ENCODE peak calls at places on chromosomes 4 and X, in nine cellular contexts. One of them, this sample, is unnamed.
A peak's percentile ranks its signal among the peaks of the same experiment; 100 is the strongest.

GRCh38 chr4:103137446-103137827 is 37.8 kb upstream of the BDH2 start:
- DNase-seq in heart right ventricle: no peak
- DNase-seq in RCC 7860: no peak
- DNase-seq in OCI-LY7: no peak
- DNase-seq in KBM-7: no peak
- DNase-seq in caudate nucleus: no peak
- DNase-seq in RPMI8226: no peak
- DNase-seq in T-cell: no peak
- DNase-seq in GM23248: peak; percentile 20
- DNase-seq in this sample: no peak

GRCh38 chr4:65416875-65417274 is 253.4 kb downstream of the EPHA5 start:
- DNase-seq in heart right ventricle: peak; percentile 51
- DNase-seq in RCC 7860: no peak
- DNase-seq in OCI-LY7: no peak
- DNase-seq in KBM-7: no peak
- DNase-seq in caudate nucleus: no peak
- DNase-seq in RPMI8226: peak; percentile 87
- DNase-seq in T-cell: no peak
- DNase-seq in GM23248: no peak
- DNase-seq in this sample: no peak

GRCh38 chr4:116101321-116101720 is 984.1 kb downstream of the TRAM1L1 start:
- DNase-seq in heart right ventricle: no peak
- DNase-seq in RCC 7860: no peak
- DNase-seq in OCI-LY7: no peak
- DNase-seq in KBM-7: no peak
- DNase-seq in caudate nucleus: no peak
- DNase-seq in RPMI8226: no peak
- DNase-seq in T-cell: no peak
- DNase-seq in GM23248: no peak
- DNase-seq in this sample: no peak

GRCh38 chr4:176837176-176837915 is 44.6 kb upstream of the VEGFC start:
- DNase-seq in heart right ventricle: no peak
- DNase-seq in RCC 7860: no peak
- DNase-seq in OCI-LY7: no peak
- DNase-seq in KBM-7: no peak
- DNase-seq in caudate nucleus: no peak
- DNase-seq in RPMI8226: no peak
- DNase-seq in T-cell: no peak
- DNase-seq in GM23248: peak; percentile 11
- DNase-seq in this sample: no peak

GRCh38 chr4:186144596-186145569 is 40.4 kb downstream of the FAM149A start:
- DNase-seq in heart right ventricle: peak; percentile 51
- DNase-seq in RCC 7860: peak; percentile 8
- DNase-seq in OCI-LY7: no peak
- DNase-seq in KBM-7: peak; percentile 56
- DNase-seq in caudate nucleus: no peak
- DNase-seq in RPMI8226: no peak
- DNase-seq in T-cell: no peak
- DNase-seq in GM23248: peak; percentile 76
- DNase-seq in this sample: no peak

GRCh38 chr4:170138580-170139194 is 48.9 kb upstream of the AADAT start:
- DNase-seq in heart right ventricle: peak; percentile 67
- DNase-seq in RCC 7860: peak; percentile 55
- DNase-seq in OCI-LY7: peak; percentile 62
- DNase-seq in KBM-7: peak; percentile 88
- DNase-seq in caudate nucleus: peak; percentile 39
- DNase-seq in RPMI8226: peak; percentile 68
- DNase-seq in T-cell: peak; percentile 30
- DNase-seq in GM23248: peak; percentile 76
- DNase-seq in this sample: peak; percentile 36

GRCh38 chr4:159206427-159206871 is 103.6 kb downstream of the RAPGEF2 start:
- DNase-seq in heart right ventricle: no peak
- DNase-seq in RCC 7860: no peak
- DNase-seq in OCI-LY7: no peak
- DNase-seq in KBM-7: no peak
- DNase-seq in caudate nucleus: no peak
- DNase-seq in RPMI8226: no peak
- DNase-seq in T-cell: no peak
- DNase-seq in GM23248: no peak
- DNase-seq in this sample: no peak

GRCh38 chr4:90281956-90282355 is 154.8 kb downstream of the CCSER1 start:
- DNase-seq in heart right ventricle: no peak
- DNase-seq in RCC 7860: no peak
- DNase-seq in OCI-LY7: no peak
- DNase-seq in KBM-7: no peak
- DNase-seq in caudate nucleus: no peak
- DNase-seq in RPMI8226: no peak
- DNase-seq in T-cell: no peak
- DNase-seq in GM23248: no peak
- DNase-seq in this sample: no peak

GRCh38 chr4:6200922-6201362 is 593 bp upstream of the JAKMIP1 start:
- DNase-seq in heart right ventricle: no peak
- DNase-seq in RCC 7860: no peak
- DNase-seq in OCI-LY7: peak; percentile 31
- DNase-seq in KBM-7: no peak
- DNase-seq in caudate nucleus: no peak
- DNase-seq in RPMI8226: peak; percentile 37
- DNase-seq in T-cell: no peak
- DNase-seq in GM23248: no peak
- DNase-seq in this sample: no peak

GRCh38 chrX:25144043-25144940 is 128.5 kb upstream of the ARX start:
- DNase-seq in heart right ventricle: peak; percentile 26
- DNase-seq in RCC 7860: no peak
- DNase-seq in OCI-LY7: peak; percentile 29
- DNase-seq in KBM-7: peak; percentile 68
- DNase-seq in caudate nucleus: peak; percentile 0
- DNase-seq in RPMI8226: peak; percentile 37
- DNase-seq in T-cell: no peak
- DNase-seq in GM23248: peak; percentile 72
- DNase-seq in this sample: no peak

GRCh38 chr4:41443340-41444079 is 94.4 kb upstream of the LIMCH1 start:
- DNase-seq in heart right ventricle: no peak
- DNase-seq in RCC 7860: no peak
- DNase-seq in OCI-LY7: no peak
- DNase-seq in KBM-7: no peak
- DNase-seq in caudate nucleus: no peak
- DNase-seq in RPMI8226: no peak
- DNase-seq in T-cell: no peak
- DNase-seq in GM23248: no peak
- DNase-seq in this sample: no peak

GRCh38 chrX:108299101-108299591 is 139.1 kb downstream of the COL4A6 start:
- DNase-seq in heart right ventricle: no peak
- DNase-seq in RCC 7860: no peak
- DNase-seq in OCI-LY7: no peak
- DNase-seq in KBM-7: no peak
- DNase-seq in caudate nucleus: no peak
- DNase-seq in RPMI8226: no peak
- DNase-seq in T-cell: no peak
- DNase-seq in GM23248: peak; percentile 38
- DNase-seq in this sample: no peak

GRCh38 chr4:186946140-186946539 is 222.5 kb upstream of the FAT1 start:
- DNase-seq in heart right ventricle: no peak
- DNase-seq in RCC 7860: no peak
- DNase-seq in OCI-LY7: no peak
- DNase-seq in KBM-7: no peak
- DNase-seq in caudate nucleus: no peak
- DNase-seq in RPMI8226: no peak
- DNase-seq in T-cell: no peak
- DNase-seq in GM23248: no peak
- DNase-seq in this sample: no peak

GRCh38 chrX:13691845-13692334 is 3.0 kb downstream of the RAB9A start:
- DNase-seq in heart right ventricle: no peak
- DNase-seq in RCC 7860: peak; percentile 40
- DNase-seq in OCI-LY7: peak; percentile 53
- DNase-seq in KBM-7: no peak
- DNase-seq in caudate nucleus: no peak
- DNase-seq in RPMI8226: peak; percentile 68
- DNase-seq in T-cell: no peak
- DNase-seq in GM23248: no peak
- DNase-seq in this sample: no peak

GRCh38 chr4:136505020-136505419 is 1027.3 kb downstream of the PCDH18 start:
- DNase-seq in heart right ventricle: no peak
- DNase-seq in RCC 7860: peak; percentile 8
- DNase-seq in OCI-LY7: no peak
- DNase-seq in KBM-7: no peak
- DNase-seq in caudate nucleus: no peak
- DNase-seq in RPMI8226: no peak
- DNase-seq in T-cell: no peak
- DNase-seq in GM23248: no peak
- DNase-seq in this sample: no peak

This sample was measured in effector CD8-positive, alpha-beta T cell.